ENCODE peak calls at places on chromosomes 2 and 18, in four cellular contexts. X is neuronal stem cell, W is AG04450, E is T-cell. L is an unnamed sample.

GRCh38 chr2:5825686-5826085 is 133.5 kb downstream of the SOX11 start:
- DNase-seq in X (no peak), W (no peak), E (no peak), L (no peak)

GRCh38 chr18:64097497-64097896 is 51.4 kb downstream of the LINC00305 start:
- DNase-seq in X (no peak), W (no peak), E (no peak), L (no peak)

GRCh38 chr2:101967826-101968498 is 23.8 kb upstream of the IL1R2 start:
- DNase-seq in X (no peak), W (no peak), E (no peak), L (no peak)

GRCh38 chr2:5725794-5726463 is 33.7 kb downstream of the SOX11 start:
- DNase-seq in X (peak; percentile 91), W (no peak), E (no peak), L (no peak)

GRCh38 chr2:128202791-128203190 is 111.8 kb downstream of the UGGT1 start:
- DNase-seq in X (no peak), W (no peak), E (no peak), L (no peak)

GRCh38 chr2:217162533-217162932 is 302.7 kb upstream of the TNP1 start:
- DNase-seq in X (no peak), W (peak; percentile 93), E (no peak), L (no peak)

GRCh38 chr2:67399831-67400489 is 2.8 kb downstream of the ETAA1 start:
- DNase-seq in X (no peak), W (no peak), E (no peak), L (no peak)

GRCh38 chr2:169909376-169909775 is 82.1 kb downstream of the UBR3 start:
- DNase-seq in X (no peak), W (no peak), E (no peak), L (no peak)

GRCh38 chr2:229252996-229253395 is 18.1 kb downstream of the PID1 start:
- DNase-seq in X (no peak), W (no peak), E (no peak), L (no peak)

GRCh38 chr2:66696374-66696773 is 261.4 kb downstream of the MEIS1 start:
- DNase-seq in X (no peak), W (no peak), E (no peak), L (no peak)

GRCh38 chr2:136727973-136728699 is 37.2 kb upstream of the THSD7B start:
- DNase-seq in X (no peak), W (no peak), E (no peak), L (no peak)

GRCh38 chr2:217899231-217900009 is 103.4 kb downstream of the TNS1 start:
- DNase-seq in X (peak; percentile 58), W (peak; percentile 59), E (no peak), L (no peak)

GRCh38 chr2:190843874-190844699 is 36.5 kb upstream of the GLS start:
- DNase-seq in X (no peak), W (no peak), E (no peak), L (no peak)

GRCh38 chr2:64595397-64596160 is 58.1 kb downstream of the SERTAD2 start:
- DNase-seq in X (no peak), W (no peak), E (no peak), L (no peak)

GRCh38 chr18:408367-408766 is 92.1 kb downstream of the COLEC12 start:
- DNase-seq in X (no peak), W (no peak), E (no peak), L (no peak)

GRCh38 chr2:177622516-177622915 is 229.9 kb downstream of the AGPS start:
- DNase-seq in X (no peak), W (no peak), E (no peak), L (no peak)

L was measured in T-helper 9 cell.